ENCODE peak calls at places on chromosomes 4 and X, in four cellular contexts. X is SK-N-SH, N is HepG2, S is GM23338. Q is an unnamed sample.

GRCh38 chr4:79865253-79865652 is 207.8 kb downstream of the ANTXR2 start:
- DNase-seq in X (no peak), N (no peak), S (no peak), Q (no peak)

GRCh38 chr4:185702147-185702663 is 109.8 kb downstream of the SORBS2 start:
- DNase-seq in S (peak), X (no peak), N (no peak), Q (no peak)

GRCh38 chrX:132331000-132331399 is 111.8 kb upstream of the RAP2C start:
- DNase-seq in N (peak), X (no peak), S (no peak), Q (no peak)

GRCh38 chr4:8191136-8191747 is 7.8 kb upstream of the SH3TC1 start:
- DNase-seq in X (no peak), N (peak), S (no peak), Q (peak)

GRCh38 chrX:13103914-13104274 is 59.5 kb upstream of the FAM9C start:
- DNase-seq in N (no peak), X (no peak), S (no peak), Q (no peak)

GRCh38 chr4:147583876-147584275 is 33.3 kb upstream of the TMEM184C start:
- DNase-seq in S (no peak), N (no peak), X (no peak), Q (no peak)

GRCh38 chr4:82777857-82778525 is 20.6 kb downstream of the SCD5 start:
- DNase-seq in S (no peak), X (no peak), N (no peak), Q (no peak)

GRCh38 chr4:26077840-26078239 is 163.8 kb downstream of the SMIM20 start:
- DNase-seq in N (no peak), S (no peak), X (no peak), Q (no peak)

GRCh38 chr4:103091601-103092223 is 7.9 kb downstream of the BDH2 start:
- DNase-seq in N (peak), X (peak), S (peak), Q (no peak)

GRCh38 chr4:99013402-99013843 is 17.9 kb downstream of the METAP1 start:
- DNase-seq in S (peak), N (peak), X (no peak), Q (no peak)

GRCh38 chr4:11338990-11339782 is 89.5 kb downstream of the HS3ST1 start:
- DNase-seq in X (no peak), S (no peak), N (no peak), Q (no peak)

GRCh38 chr4:72318771-72319170 is 250.2 kb downstream of the ADAMTS3 start:
- DNase-seq in S (no peak), X (no peak), N (no peak), Q (no peak)

GRCh38 chr4:88177981-88178632 is 19.7 kb upstream of the ABCG2 start:
- DNase-seq in X (no peak), S (peak), N (peak), Q (no peak)

DNA sequence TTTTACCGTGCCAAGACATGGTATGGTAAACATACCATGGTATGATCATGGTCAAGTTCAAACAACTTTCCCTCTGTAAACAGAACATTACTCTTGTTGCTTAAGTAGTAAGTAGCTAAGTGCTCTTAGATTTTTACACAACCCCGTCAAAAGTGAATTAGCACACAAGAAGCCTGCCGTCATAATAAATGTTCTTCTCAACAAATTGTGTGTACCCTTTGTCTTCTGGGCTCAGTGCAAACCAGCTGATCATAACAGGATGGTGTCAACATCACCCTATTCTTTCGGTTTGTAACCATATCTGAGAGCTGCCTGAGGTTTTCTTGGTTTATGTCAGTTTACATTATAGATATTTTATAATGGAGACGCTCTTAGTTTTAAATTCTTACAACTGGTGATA is 28.8 kb downstream of the MSL3 start:
- DNase-seq in S (no peak), X (no peak), N (no peak), Q (no peak)
- H3K4me3 ChIP-seq in S (no peak), X (no peak), N (no peak), Q (peak)

DNA sequence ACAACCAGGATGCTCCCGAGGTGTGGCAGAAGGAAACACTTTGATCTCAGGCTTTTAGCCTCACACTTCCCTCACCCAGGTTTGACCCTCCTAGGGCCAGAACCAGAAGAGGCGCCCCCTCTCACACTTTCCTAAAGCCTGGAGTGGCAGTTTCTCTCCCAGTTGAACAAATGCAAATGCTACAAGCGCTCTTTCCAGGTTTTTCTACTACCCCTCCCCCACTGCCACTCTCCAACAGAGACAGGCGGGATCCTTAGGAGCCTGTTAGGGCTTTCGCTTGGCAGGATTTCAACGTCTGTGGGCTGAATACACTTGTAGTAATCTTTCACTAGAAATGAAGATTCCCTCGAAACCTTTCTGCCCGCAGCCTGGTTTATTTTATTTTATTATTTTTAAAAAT is 2.4 kb downstream of the TSC22D3 start:
- DNase-seq in N (no peak), X (no peak), S (peak), Q (no peak)
- TF ChIP-seq CTCF in N (no peak), X (no peak), S (no peak), Q (no peak)

DNA sequence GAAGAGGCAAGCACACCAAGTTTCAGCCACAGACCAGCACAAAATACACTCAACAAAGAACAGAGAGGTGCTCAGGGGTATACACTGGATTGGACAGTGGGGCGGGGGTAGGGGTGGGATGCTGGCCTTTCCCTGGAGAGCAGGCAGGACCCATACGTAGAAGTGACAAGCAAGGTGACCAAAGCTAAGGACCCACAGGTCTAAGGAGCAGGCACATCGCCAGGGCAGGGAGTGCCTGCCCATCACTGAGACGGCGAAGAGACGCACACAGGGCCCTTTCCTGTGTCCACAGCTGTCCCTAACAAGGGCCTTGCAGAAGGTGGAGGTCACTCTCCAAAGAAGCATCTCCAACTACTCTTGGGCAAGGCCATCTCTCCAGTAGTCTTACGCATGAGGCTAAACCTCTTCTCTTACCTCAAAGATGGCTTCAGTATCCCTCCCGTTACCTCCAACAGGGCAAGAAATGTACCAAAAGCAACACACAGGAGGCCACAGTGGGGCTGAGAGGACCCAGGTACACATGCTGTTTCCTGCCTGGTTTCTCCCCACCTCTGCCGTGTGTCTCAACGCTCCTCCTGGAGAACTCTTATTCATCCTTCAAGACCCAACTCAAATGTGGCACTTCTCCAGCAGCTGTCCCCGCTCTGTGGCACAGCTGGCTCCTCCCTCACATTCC is 6.5 kb downstream of the WDR1 start:
- DNase-seq in N (no peak), S (peak), X (no peak), Q (no peak)
- TF ChIP-seq POLR2AphosphoS5 in N (no peak), S (no peak), X (no peak), Q (no peak)

GRCh38 chr4:2861631-2862436 is 18.2 kb downstream of the ADD1 start:
- DNase-seq in N (no peak), X (no peak), S (no peak), Q (no peak)

GRCh38 chr4:2860391-2861348 is 17.0 kb downstream of the ADD1 start:
- DNase-seq in S (peak), X (no peak), N (peak), Q (no peak)

GRCh38 chr4:2863649-2864048 is 20.0 kb downstream of the ADD1 start:
- DNase-seq in S (no peak), X (no peak), N (no peak), Q (no peak)

GRCh38 chr4:2865381-2865780 is 21.7 kb downstream of the ADD1 start:
- DNase-seq in X (no peak), N (no peak), S (no peak), Q (no peak)

GRCh38 chr4:2862528-2862927 is 18.9 kb downstream of the ADD1 start:
- DNase-seq in X (no peak), S (peak), N (no peak), Q (no peak)
- H3K4me3 ChIP-seq in X (no peak), S (peak), N (no peak), Q (no peak)

DNA sequence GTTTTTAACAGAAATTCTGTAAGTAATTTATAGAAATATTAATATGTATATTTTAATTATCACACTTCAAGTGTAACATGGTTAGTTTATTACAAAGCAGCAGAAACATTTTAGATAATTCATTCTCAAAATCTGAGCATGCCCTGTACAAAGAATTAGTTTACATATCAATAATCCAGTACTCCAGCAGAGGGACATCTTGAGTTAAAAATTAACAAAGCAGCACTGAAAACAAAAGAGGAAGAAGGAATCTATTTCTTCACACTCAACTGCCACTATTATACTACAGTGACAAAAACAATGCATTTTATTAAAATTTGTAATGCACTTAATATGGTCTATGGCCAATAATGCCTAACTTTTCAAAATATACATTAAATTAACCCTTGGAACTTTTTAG is 179.1 kb upstream of the KLHL4 start:
- DNase-seq in S (peak), N (peak), X (no peak), Q (no peak)
- TF ChIP-seq CTCF in S (peak), N (no peak), X (peak), Q (no peak)

GRCh38 chrX:114451397-114451796 is 132.5 kb upstream of the HTR2C start:
- DNase-seq in X (no peak), N (peak), S (no peak), Q (no peak)

GRCh38 chrX:114450911-114451310 is 133.0 kb upstream of the HTR2C start:
- DNase-seq in S (no peak), N (no peak), X (no peak), Q (no peak)
- TF ChIP-seq POLR2AphosphoS5 in S (no peak), N (no peak), X (no peak), Q (no peak)

Q was measured in suprapubic skin.